ENCODE peak calls at places on chromosomes 3 and 15, in four cellular contexts. M, L, Y and W are unnamed samples.

GRCh38 chr15:93088981-93089854 is at the start of gene RGMA:
- DNase-seq in Y (no peak), L (no peak), M (peak), W (peak)

GRCh38 chr15:63041982-63042878 is at the start of gene TPM1:
- DNase-seq in L (peak), M (no peak), Y (no peak), W (peak)

GRCh38 chr3:87173071-87173470 is 54.0 kb upstream of the CHMP2B start:
- DNase-seq in M (no peak), L (no peak), Y (no peak), W (no peak)

GRCh38 chr15:98609144-98609852 is 39.0 kb upstream of the IGF1R start:
- DNase-seq in L (no peak), Y (no peak), M (no peak), W (no peak)

GRCh38 chr15:40923551-40923950 is 5.6 kb upstream of the DLL4 start:
- DNase-seq in Y (no peak), L (no peak), M (no peak), W (no peak)

GRCh38 chr3:74338998-74339397 is 275.5 kb downstream of the CNTN3 start:
- DNase-seq in M (no peak), Y (no peak), L (no peak), W (no peak)

GRCh38 chr3:58121183-58121582 is 89.6 kb downstream of the DNASE1L3 start:
- DNase-seq in L (no peak), M (no peak), Y (no peak), W (no peak)

GRCh38 chr3:94137377-94137776 is 74.5 kb downstream of the NSUN3 start:
- DNase-seq in M (no peak), Y (no peak), L (no peak), W (no peak)

GRCh38 chr3:74353039-74353438 is 261.4 kb downstream of the CNTN3 start:
- DNase-seq in M (no peak), L (peak), Y (no peak), W (no peak)

GRCh38 chr3:149487598-149488197 is 13.2 kb downstream of the TM4SF4 start:
- DNase-seq in Y (no peak), M (peak), L (no peak), W (peak)

GRCh38 chr15:36479200-36479896 is 100.1 kb upstream of the CDIN1 start:
- DNase-seq in L (no peak), Y (no peak), M (no peak), W (no peak)

GRCh38 chr15:41151451-41152005 is 35.4 kb upstream of the INO80 start:
- DNase-seq in L (no peak), Y (no peak), M (no peak), W (no peak)

GRCh38 chr3:195226900-195227447 is 44.0 kb downstream of the XXYLT1 start:
- DNase-seq in Y (no peak), L (peak), M (no peak), W (no peak)

GRCh38 chr3:36763850-36764703 is at the start of gene DCLK3:
- DNase-seq in M (no peak), L (no peak), Y (no peak), W (peak)

GRCh38 chr15:36756707-36757106 is 177.3 kb downstream of the CDIN1 start:
- DNase-seq in Y (no peak), L (no peak), M (no peak), W (no peak)

GRCh38 chr15:43433661-43434303 is 59.2 kb downstream of the TP53BP1 start:
- DNase-seq in Y (no peak), M (peak), L (no peak), W (no peak)

GRCh38 chr3:15041950-15042349 is 23.2 kb downstream of the MRPS25 start:
- DNase-seq in M (no peak), Y (no peak), L (no peak), W (no peak)

GRCh38 chr3:58217209-58217811 is 6.5 kb upstream of the DNASE1L3 start:
- DNase-seq in M (no peak), L (peak), Y (no peak), W (peak)

GRCh38 chr15:31216210-31216911 is 110.3 kb upstream of the KLF13 start:
- DNase-seq in M (peak), Y (no peak), L (peak), W (no peak)

GRCh38 chr15:50140097-50140496 is 21.1 kb upstream of the ATP8B4 start:
- DNase-seq in M (no peak), L (no peak), Y (no peak), W (no peak)

GRCh38 chr15:38698215-38698614 is 133.6 kb upstream of the RASGRP1 start:
- DNase-seq in M (no peak), L (no peak), Y (no peak), W (no peak)

GRCh38 chr3:72272356-72272755 is 487.4 kb upstream of the PROK2 start:
- DNase-seq in M (no peak), L (no peak), Y (no peak), W (no peak)

GRCh38 chr3:63450634-63451363 is 172.7 kb downstream of the SYNPR start:
- DNase-seq in Y (no peak), M (no peak), L (no peak), W (no peak)

GRCh38 chr3:32421185-32421584 is 29.5 kb downstream of the CMTM7 start:
- DNase-seq in Y (no peak), L (no peak), M (no peak), W (no peak)

GRCh38 chr3:45690331-45691035 is 1.3 kb downstream of the SACM1L start:
- DNase-seq in M (no peak), L (no peak), Y (no peak), W (no peak)

GRCh38 chr15:77461486-77461885 is 40.8 kb downstream of the HMG20A start:
- DNase-seq in M (no peak), Y (no peak), L (no peak), W (no peak)
- TF ChIP-seq FOXK2 in M (no peak), Y (no peak), L (no peak), W (no peak)

GRCh38 chr3:177615015-177615414 is 417.7 kb upstream of the TBL1XR1 start:
- DNase-seq in Y (no peak), L (peak), M (peak), W (no peak)
- TF ChIP-seq FOXK2 in Y (no peak), L (no peak), M (no peak), W (no peak)

GRCh38 chr15:52732551-52732950 is 53.4 kb upstream of the ATOSA start:
- DNase-seq in Y (no peak), L (no peak), M (no peak), W (no peak)

GRCh38 chr15:52731004-52731403 is 51.8 kb upstream of the ATOSA start:
- DNase-seq in Y (no peak), L (no peak), M (no peak), W (no peak)

GRCh38 chr15:52730594-52730993 is 51.4 kb upstream of the ATOSA start:
- DNase-seq in L (no peak), Y (no peak), M (no peak), W (no peak)

GRCh38 chr15:52733078-52733477 is 53.9 kb upstream of the ATOSA start:
- DNase-seq in Y (no peak), M (no peak), L (peak), W (no peak)

GRCh38 chr15:52731732-52732470 is 52.7 kb upstream of the ATOSA start:
- DNase-seq in L (no peak), M (no peak), Y (no peak), W (no peak)
- TF ChIP-seq FOXK2 in L (no peak), M (no peak), Y (no peak), W (no peak)

GRCh38 chr3:187136347-187136746 is 2.9 kb downstream of the RPL39L start:
- DNase-seq in M (no peak), Y (no peak), L (no peak), W (no peak)

GRCh38 chr3:187136936-187137335 is 2.4 kb downstream of the RPL39L start:
- DNase-seq in M (no peak), L (no peak), Y (no peak), W (no peak)

GRCh38 chr3:187139126-187139894 is at the start of gene RPL39L:
- DNase-seq in Y (peak), L (no peak), M (peak), W (peak)

GRCh38 chr3:187139895-187140253 is 578 bp upstream of the RPL39L start:
- DNase-seq in L (no peak), Y (no peak), M (no peak), W (no peak)
- TF ChIP-seq FOXK2 in L (no peak), Y (no peak), M (no peak), W (no peak)

GRCh38 chr3:46909535-46910161 is 32.1 kb downstream of the PTH1R start:
- DNase-seq in Y (no peak), L (peak), M (peak), W (peak)

GRCh38 chr3:46907960-46908293 is 30.4 kb downstream of the PTH1R start:
- DNase-seq in Y (no peak), M (no peak), L (no peak), W (no peak)

GRCh38 chr3:46908294-46908985 is 30.9 kb downstream of the PTH1R start:
- DNase-seq in L (no peak), M (no peak), Y (no peak), W (no peak)

GRCh38 chr3:46908986-46909534 is 31.5 kb downstream of the PTH1R start:
- DNase-seq in L (no peak), M (no peak), Y (no peak), W (no peak)

GRCh38 chr3:46910166-46910760 is 32.7 kb downstream of the PTH1R start:
- DNase-seq in Y (no peak), L (no peak), M (no peak), W (no peak)
- TF ChIP-seq FOXK2 in Y (no peak), L (no peak), M (no peak), W (no peak)

DNA sequence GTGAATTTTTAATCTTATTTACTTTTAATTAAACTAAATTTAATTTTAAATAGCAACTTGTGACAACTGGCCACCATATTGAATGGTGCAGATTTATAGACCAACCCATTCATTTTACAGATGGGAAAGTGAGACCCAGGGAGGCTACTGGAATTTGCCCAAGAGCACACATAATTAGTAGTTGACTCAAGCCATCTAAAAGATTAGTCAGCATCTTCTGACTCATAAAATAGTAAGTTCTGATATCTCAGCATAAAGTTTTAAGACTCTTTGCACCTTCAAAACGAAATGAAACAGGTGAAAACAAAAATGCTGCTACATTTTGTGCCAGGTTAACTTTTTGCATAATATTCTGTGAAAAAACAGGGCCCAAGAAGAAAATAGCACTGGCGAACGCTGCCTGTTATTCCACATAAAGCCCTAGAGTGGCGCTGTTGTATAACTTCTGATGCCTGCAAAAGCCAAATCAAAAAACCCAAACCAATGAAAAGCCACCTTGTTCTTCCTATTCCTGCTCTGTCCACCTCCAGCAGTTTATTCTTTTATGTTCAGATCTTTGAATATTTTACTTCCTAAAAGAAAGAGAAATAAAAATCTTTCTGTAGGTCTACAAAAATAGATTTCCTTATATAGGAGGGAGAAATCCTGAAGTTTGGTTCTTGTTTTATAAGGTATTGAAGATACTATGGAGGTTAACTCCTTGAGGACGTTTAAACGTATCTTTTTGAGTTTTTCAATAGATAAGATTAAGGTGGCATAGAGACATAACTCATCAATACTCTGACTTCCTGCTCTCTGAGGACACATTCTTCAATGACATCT is 62.8 kb downstream of the OTOL1 start:
- DNase-seq in L (peak), M (peak), Y (no peak), W (peak)
- TF ChIP-seq FOXK2 in L (no peak), M (no peak), Y (no peak), W (no peak)

GRCh38 chr3:143137637-143138036 is 18.1 kb downstream of the CHST2 start:
- DNase-seq in M (no peak), Y (no peak), L (no peak), W (no peak)
- TF ChIP-seq FOXK2 in M (no peak), Y (no peak), L (no peak), W (no peak)

GRCh38 chr3:24264748-24265158 is 229.9 kb downstream of the THRB start:
- DNase-seq in M (peak), Y (no peak), L (peak), W (peak)
- TF ChIP-seq FOXK2 in M (no peak), Y (no peak), L (no peak), W (no peak)

GRCh38 chr3:141834296-141834695 is 42.1 kb upstream of the ATP1B3 start:
- DNase-seq in Y (no peak), L (no peak), M (peak), W (no peak)

GRCh38 chr3:141830508-141830907 is 45.9 kb upstream of the ATP1B3 start:
- DNase-seq in M (no peak), Y (no peak), L (no peak), W (no peak)

GRCh38 chr3:141825216-141826011 is 51.0 kb upstream of the ATP1B3 start:
- DNase-seq in M (no peak), L (no peak), Y (no peak), W (no peak)

GRCh38 chr3:141828487-141829284 is 47.8 kb upstream of the ATP1B3 start:
- DNase-seq in L (no peak), Y (no peak), M (no peak), W (no peak)
- TF ChIP-seq FOXK2 in L (no peak), Y (no peak), M (no peak), W (no peak)

GRCh38 chr3:7309707-7310106 is 448.8 kb downstream of the GRM7 start:
- DNase-seq in L (no peak), Y (no peak), M (no peak), W (no peak)
- TF ChIP-seq FOXK2 in L (no peak), Y (no peak), M (no peak), W (no peak)